ENCODE peak calls at places on chromosomes 16 and 17, in ten cellular contexts. S is fibroblast of lung, F is neural progenitor cell, T is cardiac fibroblast, B is H7, P is HL-60, L is NT2/D1, N is GM23338, E is colonic mucosa, K is MM.1S. G is an unnamed sample.
A peak's percentile ranks its signal among the peaks of the same experiment; 100 is the strongest.

GRCh38 chr17:81858170-81858966 is 2.0 kb downstream of the P4HB start:
- DNase-seq in P (peak; percentile 73), B (peak; percentile 27), T (no peak), L (no peak), E (no peak), S (no peak), K (peak; percentile 6), N (no peak), F (no peak), G (no peak)

GRCh38 chr16:56866955-56867830 is 2.2 kb downstream of the SLC12A3 start:
- DNase-seq in L (no peak), F (peak; percentile 75), K (peak; percentile 65), N (peak; percentile 84), E (peak; percentile 54), P (no peak), T (peak; percentile 84), B (peak; percentile 85), S (peak; percentile 78), G (peak; percentile 57)

GRCh38 chr17:7935859-7936258 is 3.9 kb downstream of the CNTROB start:
- DNase-seq in B (no peak), K (no peak), T (no peak), N (no peak), F (no peak), P (no peak), E (no peak), L (no peak), S (no peak), G (no peak)

GRCh38 chr16:50831751-50832150 is 89.9 kb downstream of the CYLD start:
- DNase-seq in K (no peak), S (no peak), F (no peak), N (no peak), L (no peak), P (no peak), T (no peak), B (no peak), E (no peak), G (no peak)

GRCh38 chr16:27748868-27749546 is 199.1 kb downstream of the KATNIP start:
- DNase-seq in T (peak; percentile 70), E (peak; percentile 79), S (peak; percentile 77), K (peak; percentile 32), B (peak; percentile 93), L (peak; percentile 44), F (peak; percentile 61), N (peak; percentile 77), P (peak; percentile 28), G (peak; percentile 78)

GRCh38 chr17:57255182-57255775 is 1.0 kb upstream of the MSI2 start:
- DNase-seq in E (no peak), L (no peak), T (no peak), N (no peak), F (no peak), P (no peak), K (no peak), B (no peak), S (no peak), G (no peak)

GRCh38 chr17:57755479-57756070 is 10.5 kb upstream of the CCDC182 start:
- DNase-seq in N (peak; percentile 35), S (no peak), K (no peak), B (no peak), F (peak; percentile 28), L (no peak), P (no peak), T (no peak), E (no peak), G (no peak)

GRCh38 chr16:19696312-19696711 is 21.7 kb downstream of the KNOP1 start:
- DNase-seq in P (no peak), F (no peak), L (no peak), K (no peak), T (peak; percentile 94), S (peak; percentile 93), E (peak; percentile 93), B (no peak), N (no peak), G (peak; percentile 92)

GRCh38 chr17:39600469-39601009 is 7.2 kb downstream of the NEUROD2 start:
- DNase-seq in N (no peak), T (no peak), S (no peak), E (no peak), F (no peak), P (no peak), B (peak; percentile 66), K (no peak), L (no peak), G (no peak)

GRCh38 chr16:85313541-85314208 is 201.4 kb upstream of the CIBAR2 start:
- DNase-seq in F (no peak), E (no peak), K (no peak), N (no peak), S (peak; percentile 32), L (no peak), P (no peak), B (no peak), T (no peak), G (no peak)

DNA sequence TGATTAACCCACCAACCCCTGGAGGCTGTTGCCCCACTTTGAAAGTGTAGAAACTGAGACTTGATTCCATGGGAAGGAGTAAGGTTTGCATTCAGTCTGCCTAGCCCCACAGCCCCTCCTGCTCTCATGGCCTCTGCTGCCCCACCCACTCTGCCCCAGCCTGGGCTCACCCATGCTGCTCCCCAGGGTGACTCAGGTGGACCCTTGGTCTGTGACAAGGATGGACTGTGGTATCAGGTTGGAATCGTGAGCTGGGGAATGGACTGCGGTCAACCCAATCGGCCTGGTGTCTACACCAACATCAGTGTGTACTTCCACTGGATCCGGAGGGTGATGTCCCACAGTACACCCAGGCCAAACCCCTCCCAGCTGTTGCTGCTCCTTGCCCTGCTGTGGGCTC is 6.5 kb downstream of the PRSS41 start:
- DNase-seq in F (no peak), L (no peak), E (no peak), P (no peak), S (no peak), T (no peak), N (no peak), K (no peak), B (no peak), G (no peak)
- H3K4me3 ChIP-seq in F (no peak overlapping the region), L (no peak overlapping the region), E (no peak overlapping the region), P (no peak overlapping the region), S (no peak overlapping the region), T (no peak overlapping the region), N (no peak overlapping the region), K (no peak overlapping the region), B (no peak overlapping the region), G (no peak overlapping the region)

GRCh38 chr17:76517638-76518038 is 16.4 kb upstream of the RHBDF2 start:
- DNase-seq in F (no peak), T (no peak), S (no peak), E (no peak), K (no peak), P (no peak), L (no peak), B (no peak), N (no peak), G (no peak)

GRCh38 chr17:76511562-76512365 is 10.5 kb upstream of the RHBDF2 start:
- DNase-seq in E (no peak), S (peak; percentile 55), P (peak; percentile 73), N (no peak), F (no peak), K (peak; percentile 50), L (no peak), B (no peak), T (no peak), G (no peak)

GRCh38 chr17:76512366-76513305 is 11.4 kb upstream of the RHBDF2 start:
- DNase-seq in T (no peak), E (no peak), K (no peak), S (no peak), B (no peak), F (no peak), N (no peak), P (no peak), L (no peak), G (no peak)

GRCh38 chr17:76513306-76513692 is 12.1 kb upstream of the RHBDF2 start:
- DNase-seq in L (no peak), E (no peak), K (no peak), N (no peak), B (no peak), F (no peak), T (no peak), P (no peak), S (no peak), G (no peak)

DNA sequence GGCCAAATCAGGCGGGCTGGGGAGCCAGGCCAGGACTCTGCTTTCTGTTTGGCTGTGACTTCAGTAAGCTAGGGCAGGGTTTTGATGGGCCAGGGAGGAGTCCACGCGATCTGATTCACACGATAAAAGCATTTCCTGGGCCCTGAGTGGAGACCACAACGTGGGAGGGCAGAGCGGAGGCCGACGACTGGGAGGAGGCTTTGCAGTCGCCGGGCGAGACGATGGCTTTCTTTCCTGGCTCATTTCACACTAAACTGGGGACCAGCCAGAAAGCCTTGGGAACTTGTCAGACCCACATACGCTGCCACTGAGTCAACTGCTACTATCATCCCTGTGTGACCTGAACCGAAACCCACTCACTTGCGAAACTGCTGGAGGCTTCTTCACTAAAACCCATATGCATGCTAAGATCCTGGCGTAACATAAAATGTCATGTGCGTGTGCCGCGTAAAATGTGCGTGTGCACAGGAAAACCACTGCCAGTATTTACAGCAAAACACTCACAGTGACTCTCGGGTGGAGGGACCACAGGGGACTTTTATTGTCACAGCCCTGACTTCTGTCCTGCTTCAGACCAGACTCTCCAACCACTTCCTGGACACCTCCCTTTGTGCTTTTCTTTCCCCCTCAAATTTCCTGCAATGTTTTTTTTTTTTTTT is 14.2 kb upstream of the RHBDF2 start:
- DNase-seq in P (no peak), L (no peak), K (peak; percentile 57), B (no peak), T (peak; percentile 97), E (peak; percentile 62), N (no peak), F (no peak), S (peak; percentile 96), G (peak; percentile 48)
- H3K4me3 ChIP-seq in P (no peak overlapping the region), L (no peak overlapping the region), K (peak overlapping the region; percentile 20), B (no peak overlapping the region), T (peak overlapping the region; percentile 17), E (no peak overlapping the region), N (no peak overlapping the region), F (no peak overlapping the region), S (peak overlapping the region; percentile 41), G (no peak overlapping the region)

GRCh38 chr16:81817296-81817695 is 38.2 kb downstream of the PLCG2 start:
- DNase-seq in S (no peak), L (no peak), B (no peak), N (no peak), K (peak; percentile 62), F (no peak), E (no peak), T (no peak), P (no peak), G (no peak)
- H3K4me3 ChIP-seq in S (no peak overlapping the region), L (no peak overlapping the region), B (no peak overlapping the region), N (no peak overlapping the region), K (peak overlapping the region; percentile 47), F (no peak overlapping the region), E (no peak overlapping the region), T (no peak overlapping the region), P (no peak overlapping the region), G (no peak overlapping the region)

DNA sequence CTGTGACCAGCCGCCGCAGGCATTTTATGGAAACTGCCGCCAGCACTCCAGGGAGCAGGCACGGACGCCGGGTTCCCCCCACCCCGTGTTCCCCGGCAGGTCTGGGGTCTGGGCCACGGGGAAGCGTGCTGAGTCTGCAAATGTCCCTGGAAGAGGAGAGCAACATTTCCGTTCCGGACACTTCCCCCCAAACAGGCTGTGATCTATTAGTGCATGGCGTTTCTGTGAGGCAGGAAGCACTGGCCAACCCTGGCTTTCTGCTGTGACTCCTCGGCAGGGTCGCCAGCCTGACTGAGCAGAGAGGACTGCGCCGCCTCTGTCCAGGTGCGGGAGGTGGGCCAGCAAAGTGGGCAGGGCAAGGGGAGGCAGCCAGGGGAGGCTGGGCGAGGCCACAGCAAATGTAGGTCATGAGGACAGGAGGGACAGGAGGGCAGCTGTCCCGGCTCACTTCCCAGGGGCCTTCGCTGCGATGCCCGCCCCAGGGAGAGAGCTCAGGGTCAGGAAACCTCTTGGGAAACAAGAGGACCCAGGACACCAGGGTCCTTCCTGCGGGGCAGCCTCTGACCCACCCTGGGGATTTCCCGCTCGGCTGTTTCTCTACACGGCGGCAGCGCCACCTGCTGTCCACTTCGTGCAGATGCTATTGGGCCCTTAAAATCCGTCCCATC is 9.5 kb downstream of the FOXF1 start:
- DNase-seq in E (peak; percentile 57), F (peak; percentile 88), N (peak; percentile 87), T (peak; percentile 71), L (no peak), S (peak; percentile 75), B (peak; percentile 94), P (no peak), K (peak; percentile 13), G (no peak)
- H3K4me3 ChIP-seq in E (no peak overlapping the region), F (no peak overlapping the region), N (no peak overlapping the region), T (no peak overlapping the region), L (no peak overlapping the region), S (peak overlapping the region; percentile 53), B (no peak overlapping the region), P (no peak overlapping the region), K (no peak overlapping the region), G (no peak overlapping the region)